ENCODE peak calls at places on chromosome 21, in four cellular contexts. V, X, K and U are unnamed samples.
A peak's percentile ranks its signal among the peaks of the same experiment; 100 is the strongest.

GRCh38 chr21:37862536-37862935 is 53.7 kb downstream of the KCNJ6 start:
- DNase-seq in V (no peak), X (no peak), K (no peak), U (peak; percentile 36)

GRCh38 chr21:32403201-32403701 is 9.3 kb upstream of the EVA1C start:
- DNase-seq in V (peak; percentile 48), X (peak; percentile 3), K (peak; percentile 70), U (peak; percentile 63)

GRCh38 chr21:41956926-41957729 is 3.3 kb upstream of the C2CD2 start:
- DNase-seq in V (no peak), X (no peak), K (peak; percentile 67), U (no peak)

GRCh38 chr21:37435120-37435519 is 68.5 kb downstream of the DYRK1A start:
- DNase-seq in V (no peak), X (no peak), K (peak; percentile 33), U (no peak)

GRCh38 chr21:23687154-23687553 is 1920.1 kb downstream of the MRPL39 start:
- DNase-seq in V (no peak), X (no peak), K (no peak), U (no peak)

GRCh38 chr21:31043495-31043894 is 5.2 kb upstream of the KRTAP19-8 start:
- DNase-seq in V (no peak), X (no peak), K (no peak), U (no peak)

GRCh38 chr21:37551406-37552355 is 185.1 kb downstream of the DYRK1A start:
- DNase-seq in V (peak; percentile 53), X (no peak), K (no peak), U (no peak)

GRCh38 chr21:36889401-36889800 is 77.1 kb downstream of the HLCS start:
- DNase-seq in V (no peak), X (no peak), K (no peak), U (no peak)

GRCh38 chr21:25329227-25329626 is 278.1 kb downstream of the MRPL39 start:
- DNase-seq in V (no peak), X (no peak), K (no peak), U (no peak)

GRCh38 chr21:42432695-42433094 is 29.0 kb downstream of the UBASH3A start:
- DNase-seq in V (no peak), X (no peak), K (no peak), U (no peak)

GRCh38 chr21:40837456-40837855 is 9.5 kb downstream of the DSCAM start:
- DNase-seq in V (no peak), X (no peak), K (no peak), U (no peak)

GRCh38 chr21:36491191-36491916 is 11.4 kb upstream of the CLDN14 start:
- DNase-seq in V (no peak), X (no peak), K (no peak), U (no peak)

GRCh38 chr21:14602418-14602987 is 56.4 kb upstream of the SAMSN1 start:
- DNase-seq in V (no peak), X (no peak), K (no peak), U (no peak)

GRCh38 chr21:35855463-35855862 is 204.9 kb downstream of the SETD4 start:
- DNase-seq in V (no peak), X (no peak), K (no peak), U (no peak)

GRCh38 chr21:30194701-30195299 is 21.1 kb downstream of the CLDN8 start:
- DNase-seq in V (peak; percentile 10), X (no peak), K (peak; percentile 37), U (no peak)

GRCh38 chr21:32507342-32507919 is 77.9 kb downstream of the TCP10L start:
- DNase-seq in V (no peak), X (no peak), K (no peak), U (no peak)

GRCh38 chr21:32771134-32771523 is 426 bp downstream of the PAXBP1 start:
- DNase-seq in V (peak; percentile 33), X (no peak), K (peak; percentile 84), U (no peak)

GRCh38 chr21:35989185-35989735 is 71.1 kb downstream of the SETD4 start:
- DNase-seq in V (no peak), X (no peak), K (no peak), U (no peak)

GRCh38 chr21:17542371-17542992 is 29.6 kb downstream of the CXADR start:
- DNase-seq in V (peak; percentile 94), X (no peak), K (no peak), U (no peak)

GRCh38 chr21:32499249-32500055 is 85.9 kb downstream of the TCP10L start:
- DNase-seq in V (no peak), X (no peak), K (no peak), U (no peak)

GRCh38 chr21:15797577-15798363 is 68.0 kb downstream of the USP25 start:
- DNase-seq in V (no peak), X (no peak), K (no peak), U (no peak)

GRCh38 chr21:18840239-18840638 is 436.7 kb upstream of the TMPRSS15 start:
- DNase-seq in V (no peak), X (no peak), K (no peak), U (peak; percentile 47)

DNA sequence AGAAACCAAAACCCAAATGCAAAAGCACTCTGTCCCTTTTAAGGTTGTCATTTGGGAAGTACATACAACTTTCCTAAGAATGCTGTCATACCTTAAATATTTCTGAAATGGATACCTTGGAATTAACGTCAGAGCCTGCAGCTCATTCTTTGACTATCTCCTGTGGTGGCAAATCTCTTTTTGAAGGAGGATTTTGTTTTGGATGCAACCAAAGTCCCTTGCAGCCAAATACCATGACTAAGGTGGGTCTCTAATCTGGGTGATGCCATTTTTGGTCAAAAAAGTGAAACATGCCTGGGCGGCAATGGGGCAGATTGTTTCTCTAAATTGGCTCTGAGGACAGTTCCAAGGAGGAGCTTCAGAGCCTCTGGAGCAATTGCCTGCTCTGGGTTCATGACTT is 25.3 kb downstream of the ADAMTS1 start:
- DNase-seq in V (no peak), X (no peak), K (no peak), U (no peak)
- TF ChIP-seq HDAC6 in V (no peak), X (no peak), K (no peak), U (no peak)

DNA sequence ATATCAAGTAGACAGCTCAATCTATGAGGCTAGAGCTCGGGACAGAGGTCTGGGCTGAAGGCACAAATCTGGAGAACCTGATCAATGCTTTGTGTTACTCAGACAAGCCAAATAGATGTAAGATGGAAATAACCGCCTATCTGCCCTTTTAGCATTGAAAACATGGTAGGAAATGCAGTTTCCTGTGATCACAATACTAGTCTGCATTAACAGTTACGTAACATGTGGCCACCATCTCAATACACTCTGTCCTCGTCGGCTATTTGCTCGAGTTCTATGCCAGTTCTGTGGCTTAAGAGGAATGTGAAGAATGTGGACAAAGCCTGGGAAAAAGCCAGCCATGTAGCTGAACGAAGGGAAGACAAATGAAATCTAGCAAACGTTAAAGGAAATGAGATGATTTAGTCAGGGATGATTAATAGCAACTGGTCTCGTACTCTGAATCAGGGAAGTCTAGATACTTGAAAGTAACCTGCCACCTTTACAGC is 73.3 kb downstream of the HSF2BP start:
- DNase-seq in V (peak; percentile 99), X (no peak), K (no peak), U (no peak)
- TF ChIP-seq HDAC6 in V (no peak), X (no peak), K (no peak), U (no peak)

DNA sequence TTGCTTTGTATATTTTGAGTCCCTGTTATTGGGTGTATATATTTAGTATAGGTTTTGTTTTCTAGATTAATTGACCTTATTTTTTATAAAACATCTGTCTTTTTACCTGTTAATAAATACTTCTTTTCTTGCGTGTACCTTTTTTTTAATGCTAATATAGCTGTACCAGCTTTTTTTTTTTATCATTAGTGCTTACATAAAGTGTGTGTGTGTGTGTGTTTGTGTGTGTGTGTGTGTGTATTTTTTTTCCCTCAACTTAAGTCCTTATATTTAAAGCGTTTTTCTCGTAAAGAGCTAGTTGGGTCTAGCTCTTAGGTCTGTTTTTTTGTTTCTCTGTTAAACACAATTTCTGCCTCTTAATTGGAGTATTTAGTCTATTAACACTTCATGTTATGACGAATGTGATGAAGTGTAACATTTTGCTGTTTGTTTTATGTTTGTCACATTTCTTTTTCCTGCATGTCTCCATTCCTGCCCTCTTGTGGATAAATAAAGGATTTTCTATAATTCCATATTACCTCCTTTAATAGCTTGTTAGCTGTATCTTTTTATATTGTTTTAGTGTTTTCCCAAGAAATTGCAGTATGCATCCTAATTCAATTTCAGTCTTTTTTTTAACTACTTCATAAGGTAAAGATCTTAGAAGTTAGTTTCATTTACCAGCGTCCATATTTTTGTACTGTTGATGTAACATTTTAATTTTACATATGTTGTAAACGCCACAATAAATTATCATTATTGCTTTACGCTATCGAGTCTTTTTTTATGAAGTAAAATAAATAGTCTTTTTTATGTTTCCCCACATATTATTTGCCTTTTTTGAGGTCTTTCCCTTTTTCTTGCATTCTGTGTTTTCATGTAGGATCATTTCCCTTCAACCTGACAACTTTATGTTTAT is 4.3 kb downstream of the PRMT2 start:
- DNase-seq in V (peak; percentile 15), X (no peak), K (no peak), U (no peak)
- TF ChIP-seq HDAC6 in V (no peak), X (no peak), K (no peak), U (no peak)

GRCh38 chr21:29053011-29053553 is 20.4 kb downstream of the CCT8 start:
- DNase-seq in V (no peak), X (no peak), K (no peak), U (no peak)
- TF ChIP-seq HDAC6 in V (no peak), X (no peak), K (no peak), U (no peak)

GRCh38 chr21:45386336-45386727 is 18.6 kb upstream of the COL18A1 start:
- DNase-seq in V (no peak), X (no peak), K (no peak), U (no peak)
- TF ChIP-seq HDAC6 in V (no peak), X (no peak), K (no peak), U (no peak)

GRCh38 chr21:39141502-39141901 is 41.7 kb downstream of the PSMG1 start:
- DNase-seq in V (no peak), X (no peak), K (no peak), U (no peak)
- TF ChIP-seq HDAC6 in V (no peak), X (no peak), K (no peak), U (no peak)

DNA sequence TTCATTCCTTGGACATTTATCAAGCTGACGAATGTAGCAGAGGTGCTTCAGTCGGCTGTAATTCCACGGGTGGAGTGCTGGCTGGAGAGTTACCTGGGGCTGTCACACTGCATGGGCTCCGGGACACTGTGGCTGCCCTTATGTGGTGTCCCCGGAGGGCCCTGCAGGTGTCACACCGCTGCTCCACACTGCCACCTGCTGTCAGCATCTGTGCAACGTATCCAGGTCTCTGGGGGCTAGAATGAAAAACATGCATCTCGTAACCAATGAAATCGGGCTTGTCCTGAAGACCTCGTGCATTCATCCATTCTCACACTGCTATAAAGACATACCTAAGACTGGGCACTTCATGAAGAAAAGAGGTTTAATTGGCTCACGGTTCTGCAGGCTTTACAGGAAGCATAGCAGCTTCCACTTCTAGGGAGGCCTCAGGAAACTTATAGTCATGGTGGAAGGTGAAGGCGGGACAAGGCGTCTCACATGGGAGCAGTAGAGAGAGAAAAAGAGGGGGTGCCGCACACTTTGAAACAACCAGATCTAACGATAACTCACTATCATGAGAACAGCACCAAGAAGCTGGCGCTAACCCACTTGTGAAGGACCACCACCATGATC is 46.7 kb upstream of the PCBP3 start:
- DNase-seq in V (peak; percentile 52), X (no peak), K (peak; percentile 88), U (peak; percentile 41)
- TF ChIP-seq HDAC6 in V (no peak), X (no peak), K (no peak), U (no peak)

GRCh38 chr21:28982637-28983036 is 10.0 kb downstream of the LTN1 start:
- DNase-seq in V (no peak), X (no peak), K (no peak), U (no peak)
- TF ChIP-seq HDAC6 in V (no peak), X (no peak), K (no peak), U (no peak)